ENCODE peak calls at places on chromosomes 11 and 22, in four cellular contexts. G is endothelial cell of umbilical vein, C is A549, U is stomach. A is an unnamed sample.

GRCh38 chr22:44758354-44758969 is 6.1 kb downstream of the ARHGAP8 start:
- DNase-seq in G (no peak), C (no peak), U (no peak), A (peak; percentile 49)

GRCh38 chr22:49825944-49826602 is 1.6 kb downstream of the BRD1 start:
- DNase-seq in G (peak; percentile 15), C (peak; percentile 26), U (peak; percentile 40), A (no peak)

GRCh38 chr11:63573881-63574855 is 11.0 kb upstream of the PLAAT2 start:
- DNase-seq in G (peak; percentile 32), C (peak; percentile 59), U (peak; percentile 70), A (no peak)

GRCh38 chr11:94504689-94505293 is 7.5 kb upstream of the C11orf97 start:
- DNase-seq in G (peak; percentile 66), C (peak; percentile 42), U (no peak), A (no peak)

GRCh38 chr11:103631841-103632240 is 404.6 kb upstream of the DDI1 start:
- DNase-seq in G (peak; percentile 94), C (peak; percentile 24), U (no peak), A (no peak)

GRCh38 chr22:37545703-37546435 is 14.4 kb upstream of the CDC42EP1 start:
- DNase-seq in G (peak; percentile 95), C (peak; percentile 87), U (peak; percentile 95), A (peak; percentile 79)

GRCh38 chr11:124886978-124887666 is 10.5 kb downstream of the ROBO4 start:
- DNase-seq in G (no peak), C (no peak), U (no peak), A (no peak)

GRCh38 chr11:76288166-76288978 is 82.1 kb upstream of the WNT11 start:
- DNase-seq in G (peak; percentile 61), C (no peak), U (no peak), A (no peak)

GRCh38 chr11:27701262-27702105 is 1.2 kb upstream of the BDNF start:
- DNase-seq in G (peak; percentile 59), C (peak; percentile 59), U (no peak), A (no peak)

GRCh38 chr11:15720460-15720859 is 605.7 kb downstream of the INSC start:
- DNase-seq in G (no peak), C (no peak), U (no peak), A (no peak)

GRCh38 chr11:86182976-86183584 is 61.5 kb upstream of the EED start:
- DNase-seq in G (no peak), C (peak; percentile 56), U (peak; percentile 74), A (no peak)

GRCh38 chr11:61776561-61777075 is 15.8 kb downstream of the TMEM258 start:
- DNase-seq in G (peak; percentile 50), C (peak; percentile 81), U (peak; percentile 76), A (no peak)

GRCh38 chr22:37254867-37255233 is 10.8 kb upstream of the RAC2 start:
- DNase-seq in G (peak; percentile 92), C (no peak), U (no peak), A (no peak)

DNA sequence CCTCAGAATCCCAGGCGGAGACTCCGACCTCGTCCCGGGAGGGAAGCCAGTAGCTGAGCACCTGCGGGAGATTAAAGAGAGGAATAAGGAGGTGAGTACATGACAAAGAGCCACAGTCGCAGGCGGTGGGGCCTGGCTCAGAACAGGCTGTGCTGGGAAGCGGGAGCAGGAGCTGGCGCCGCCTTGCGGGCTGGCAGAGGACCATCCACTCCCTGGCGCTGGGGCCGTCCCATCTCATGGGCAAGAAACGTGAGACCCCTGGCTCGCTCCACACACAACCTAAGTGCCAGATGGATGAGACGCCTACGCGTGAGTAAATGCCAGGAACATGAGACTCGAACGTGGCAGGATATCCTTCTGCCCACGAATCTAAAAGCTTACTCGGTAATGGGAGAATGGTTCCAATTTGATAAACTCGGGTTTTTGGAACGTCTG is 6.3 kb downstream of the CEND1 start:
- DNase-seq in G (peak; percentile 80), C (peak; percentile 50), U (peak; percentile 89), A (peak; percentile 85)
- TF ChIP-seq CTCF in G (peak; percentile 82), C (no peak), U (peak; percentile 75), A (peak; percentile 91)

DNA sequence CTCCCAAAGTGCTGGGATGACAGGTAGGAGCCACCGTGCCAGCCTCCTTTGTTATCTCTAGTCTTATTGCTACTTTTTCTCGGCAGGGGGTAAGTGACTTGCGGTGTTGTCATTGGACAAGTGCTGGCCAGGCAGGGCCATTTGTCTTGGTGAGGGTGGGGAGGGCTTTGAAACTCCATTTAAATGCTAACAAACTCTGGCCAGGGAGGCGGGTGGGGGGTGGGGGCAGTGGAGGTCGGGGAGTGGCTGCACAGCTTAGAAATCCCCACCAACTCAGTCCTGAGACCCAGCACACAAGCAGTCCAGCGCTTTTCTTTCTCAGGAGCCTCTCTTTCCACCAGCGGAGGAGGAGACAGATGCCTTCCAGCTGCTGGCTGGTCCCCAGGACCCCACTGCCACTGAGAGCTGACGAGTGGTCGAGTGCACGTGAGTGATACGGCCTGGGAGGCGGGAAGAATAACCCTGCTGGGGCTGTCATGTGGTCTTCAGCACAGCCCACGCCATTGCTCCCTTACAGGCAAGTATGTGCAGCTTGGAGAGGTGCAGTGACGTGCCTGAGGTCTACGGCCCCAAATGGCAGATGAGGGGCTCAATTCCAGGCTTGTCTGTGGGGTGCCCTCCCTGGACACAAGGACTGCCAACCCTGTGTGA is 24.2 kb upstream of the OSBPL5 start:
- DNase-seq in G (no peak), C (no peak), U (no peak), A (no peak)
- H3K4me3 ChIP-seq in G (no peak overlapping the region), C (no peak overlapping the region), U (no peak overlapping the region), A (no peak overlapping the region)

GRCh38 chr11:47445840-47446239 is 3.1 kb downstream of the RAPSN start:
- DNase-seq in G (no peak), C (no peak), U (no peak), A (no peak)

GRCh38 chr11:47441421-47441820 is 7.5 kb downstream of the RAPSN start:
- DNase-seq in G (no peak), C (no peak), U (no peak), A (no peak)

GRCh38 chr11:47442514-47442913 is 6.4 kb downstream of the RAPSN start:
- DNase-seq in G (no peak), C (no peak), U (no peak), A (no peak)

GRCh38 chr11:47443817-47444216 is 5.1 kb downstream of the RAPSN start:
- DNase-seq in G (no peak), C (no peak), U (no peak), A (no peak)

GRCh38 chr11:47443028-47443700 is 5.8 kb downstream of the RAPSN start:
- DNase-seq in G (no peak), C (peak; percentile 43), U (no peak), A (no peak)
- TF ChIP-seq CTCF in G (no peak), C (no peak), U (no peak), A (no peak)

GRCh38 chr11:8832571-8833260 is 78.3 kb upstream of the AKIP1 start:
- DNase-seq in G (no peak), C (no peak), U (peak; percentile 35), A (peak; percentile 97)
- H3K4me3 ChIP-seq in G (no peak overlapping the region), C (no peak overlapping the region), U (no peak overlapping the region), A (peak overlapping the region; percentile 26)

GRCh38 chr22:30612789-30613188 is 5.8 kb downstream of the TCN2 start:
- DNase-seq in G (no peak), C (no peak), U (no peak), A (no peak)
- TF ChIP-seq CTCF in G (no peak), C (no peak), U (no peak), A (no peak)

GRCh38 chr22:46064966-46065666 is 85.2 kb upstream of the PPARA start:
- DNase-seq in G (no peak), C (no peak), U (peak; percentile 23), A (no peak)
- H3K4me3 ChIP-seq in G (no peak overlapping the region), C (peak overlapping the region; percentile 32), U (peak overlapping the region; percentile 19), A (no peak overlapping the region)

GRCh38 chr11:12088531-12088930 is 21.9 kb upstream of the MICAL2 start:
- DNase-seq in G (no peak), C (no peak), U (no peak), A (no peak)

GRCh38 chr11:12088047-12088481 is 22.3 kb upstream of the MICAL2 start:
- DNase-seq in G (peak; percentile 74), C (peak; percentile 82), U (no peak), A (peak; percentile 59)

GRCh38 chr11:12086271-12087074 is 23.9 kb upstream of the MICAL2 start:
- DNase-seq in G (peak; percentile 87), C (peak; percentile 92), U (peak; percentile 57), A (peak; percentile 92)

GRCh38 chr11:12085371-12086251 is 24.8 kb upstream of the MICAL2 start:
- DNase-seq in G (no peak), C (peak; percentile 75), U (no peak), A (no peak)

GRCh38 chr11:12087075-12087775 is 23.2 kb upstream of the MICAL2 start:
- DNase-seq in G (peak; percentile 50), C (peak; percentile 81), U (no peak), A (no peak)
- TF ChIP-seq CTCF in G (peak; percentile 14), C (no peak), U (peak; percentile 7), A (peak; percentile 7)

GRCh38 chr11:67409261-67409666 is 5.4 kb downstream of the TBC1D10C start:
- DNase-seq in G (no peak), C (no peak), U (peak; percentile 57), A (no peak)
- H3K4me3 ChIP-seq in G (no peak overlapping the region), C (no peak overlapping the region), U (peak overlapping the region; percentile 9), A (no peak overlapping the region)

GRCh38 chr11:101745756-101746155 is 161.9 kb upstream of the TRPC6 start:
- DNase-seq in G (no peak), C (no peak), U (no peak), A (no peak)

DNA sequence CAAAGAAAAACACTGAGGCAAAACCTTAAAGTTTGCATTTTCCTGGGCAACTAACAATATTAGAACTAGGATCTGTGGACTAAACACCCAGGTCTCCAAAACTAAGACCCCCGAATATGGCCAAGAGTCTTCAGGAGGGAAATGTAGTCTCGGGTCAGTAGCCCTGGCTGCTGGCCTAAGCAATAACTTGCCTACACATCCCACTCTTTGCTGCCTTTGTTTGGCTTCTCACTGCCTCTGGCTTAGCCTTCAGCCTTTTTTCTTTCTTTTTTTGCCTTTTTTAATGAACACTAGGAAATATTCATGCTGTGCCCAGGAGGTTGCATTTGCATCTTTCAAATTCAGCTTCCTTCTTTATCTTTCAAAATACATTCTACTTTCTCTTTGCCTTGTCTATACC is 164.8 kb upstream of the TRPC6 start:
- DNase-seq in G (no peak), C (no peak), U (no peak), A (no peak)
- TF ChIP-seq CTCF in G (no peak), C (no peak), U (no peak), A (no peak)

A was measured in HFF-Myc.